ENCODE peak calls at places on chromosomes 1 and 21, in eight cellular contexts. X is psoas muscle, Q is kidney, N is spleen, L is AG09309, V is mucosa of descending colon, R is brain microvascular endothelial cell, G is DND-41. F is an unnamed sample.

GRCh38 chr1:203148127-203148526 is 20.6 kb downstream of the ADORA1 start:
- DNase-seq in X (no peak), Q (peak), N (no peak), L (no peak), V (peak), R (no peak), G (no peak), F (no peak)

GRCh38 chr1:201655910-201656669 is 117.2 kb downstream of the NAV1 start:
- DNase-seq in X (no peak), Q (no peak), N (no peak), L (no peak), V (no peak), R (no peak), G (no peak), F (no peak)

GRCh38 chr1:201791775-201792166 is 37.2 kb upstream of the IPO9 start:
- DNase-seq in X (no peak), Q (no peak), N (no peak), L (no peak), V (no peak), R (peak), G (no peak), F (peak)

GRCh38 chr1:97340951-97341350 is 579.9 kb downstream of the DPYD start:
- DNase-seq in X (no peak), Q (no peak), N (no peak), L (peak), V (no peak), R (peak), G (no peak), F (peak)

GRCh38 chr1:87104140-87104539 is 189.7 kb downstream of the HS2ST1 start:
- DNase-seq in X (no peak), Q (no peak), N (no peak), L (no peak), V (no peak), R (no peak), G (no peak), F (no peak)

GRCh38 chr1:46203738-46204405 is 738 bp downstream of the LURAP1 start:
- DNase-seq in X (peak), Q (no peak), N (no peak), L (no peak), V (no peak), R (no peak), G (no peak), F (no peak)

GRCh38 chr1:23537296-23537993 is 6.4 kb upstream of the E2F2 start:
- DNase-seq in X (peak), Q (no peak), N (no peak), L (no peak), V (no peak), R (no peak), G (no peak), F (peak)

GRCh38 chr21:41701749-41702148 is 65.1 kb downstream of the RIPK4 start:
- DNase-seq in X (no peak), Q (no peak), N (no peak), L (no peak), V (no peak), R (no peak), G (no peak), F (no peak)

GRCh38 chr1:36137226-36137625 is 12.1 kb downstream of the TRAPPC3 start:
- DNase-seq in X (no peak), Q (no peak), N (no peak), L (no peak), V (no peak), R (no peak), G (no peak), F (no peak)

GRCh38 chr1:84785231-84785630 is 95.0 kb upstream of the SSX2IP start:
- DNase-seq in X (no peak), Q (no peak), N (no peak), L (no peak), V (no peak), R (no peak), G (no peak), F (no peak)

GRCh38 chr1:101756411-101756810 is 240.3 kb downstream of the OLFM3 start:
- DNase-seq in X (no peak), Q (no peak), N (no peak), L (no peak), V (no peak), R (no peak), G (no peak), F (no peak)

GRCh38 chr1:215082532-215083407 is at the start of gene KCNK2:
- DNase-seq in X (peak), Q (peak), N (peak), L (no peak), V (no peak), R (no peak), G (no peak), F (peak)

GRCh38 chr21:42281196-42281680 is 34.0 kb downstream of the TFF3 start:
- DNase-seq in X (peak), Q (no peak), N (no peak), L (no peak), V (no peak), R (no peak), G (no peak), F (no peak)

GRCh38 chr1:57553666-57554065 is 129.8 kb upstream of the DAB1 start:
- DNase-seq in X (no peak), Q (no peak), N (no peak), L (no peak), V (no peak), R (no peak), G (no peak), F (no peak)

GRCh38 chr1:53311104-53311908 is 16.6 kb downstream of the LRP8 start:
- DNase-seq in X (no peak), Q (peak), N (no peak), L (no peak), V (no peak), R (no peak), G (no peak), F (no peak)

GRCh38 chr1:105396001-105396400 is 1646.3 kb downstream of the AMY1C start:
- DNase-seq in X (no peak), Q (no peak), N (no peak), L (no peak), V (no peak), R (no peak), G (no peak), F (no peak)

GRCh38 chr1:244084763-244085162 is 33.7 kb downstream of the ZBTB18 start:
- DNase-seq in X (no peak), Q (no peak), N (no peak), L (no peak), V (no peak), R (no peak), G (no peak), F (no peak)

GRCh38 chr1:224392411-224393249 is 36.0 kb downstream of the CNIH4 start:
- DNase-seq in X (no peak), Q (no peak), N (no peak), L (no peak), V (no peak), R (no peak), G (no peak), F (no peak)

GRCh38 chr1:170714163-170714562 is 50.2 kb downstream of the PRRX1 start:
- DNase-seq in X (no peak), Q (no peak), N (no peak), L (peak), V (no peak), R (no peak), G (no peak), F (peak)

GRCh38 chr1:153563339-153563952 is 2.2 kb downstream of the S100A2 start:
- DNase-seq in X (peak), Q (peak), N (peak), L (no peak), V (no peak), R (no peak), G (no peak), F (no peak)

GRCh38 chr1:157043685-157044084 is 1.9 kb downstream of the ARHGEF11 start:
- DNase-seq in X (no peak), Q (no peak), N (no peak), L (no peak), V (no peak), R (no peak), G (no peak), F (peak)

GRCh38 chr1:42010381-42010780 is 91.7 kb upstream of the HIVEP3 start:
- DNase-seq in X (no peak), Q (no peak), N (no peak), L (no peak), V (no peak), R (no peak), G (no peak), F (no peak)

GRCh38 chr1:157813269-157813668 is 6.7 kb downstream of the FCRL1 start:
- DNase-seq in X (no peak), Q (no peak), N (no peak), L (no peak), V (no peak), R (no peak), G (no peak), F (no peak)

GRCh38 chr1:180916771-180917170 is 4.1 kb downstream of the KIAA1614 start:
- DNase-seq in X (no peak), Q (peak), N (no peak), L (no peak), V (no peak), R (no peak), G (no peak), F (no peak)

GRCh38 chr1:112866151-112866550 is 89.8 kb downstream of the SLC16A1 start:
- DNase-seq in X (no peak), Q (peak), N (no peak), L (peak), V (no peak), R (peak), G (no peak), F (peak)

GRCh38 chr1:172507741-172508140 is 25.2 kb upstream of the SUCO start:
- DNase-seq in X (no peak), Q (no peak), N (no peak), L (no peak), V (no peak), R (no peak), G (no peak), F (no peak)

DNA sequence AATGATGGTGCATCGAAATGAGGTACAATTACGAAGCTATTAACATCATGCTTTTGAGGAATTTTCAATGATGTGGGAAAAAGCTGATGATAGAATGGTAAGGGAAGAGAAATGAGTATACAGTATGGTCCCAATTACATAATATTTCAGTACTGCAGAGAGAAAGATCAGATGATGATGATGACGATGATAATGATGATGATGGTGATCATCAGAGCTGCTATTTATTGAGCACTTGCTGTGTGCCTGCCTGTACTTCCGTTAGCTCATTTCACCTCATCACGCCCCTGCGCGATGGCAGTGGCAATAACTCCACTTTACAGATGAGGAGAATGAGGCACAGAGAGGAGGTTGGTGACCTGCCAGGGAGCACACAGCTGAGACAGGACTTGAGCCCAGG is 620.8 kb downstream of the MATN1 start:
- DNase-seq in X (no peak), Q (no peak), N (no peak), L (no peak), V (no peak), R (no peak), G (no peak), F (no peak)
- TF ChIP-seq CTCF in X (no peak), Q (no peak), N (no peak), L (no peak), V (no peak), R (no peak), G (no peak), F (no peak)

GRCh38 chr1:247373721-247374141 is 42.1 kb upstream of the ZNF496 start:
- DNase-seq in X (peak), Q (no peak), N (peak), L (no peak), V (peak), R (peak), G (peak), F (no peak)
- H3K4me3 ChIP-seq in X (peak), Q (peak), N (peak), L (no peak), V (no peak), R (no peak), G (peak), F (peak)

GRCh38 chr1:26833432-26834405 is 7.2 kb downstream of the ZDHHC18 start:
- DNase-seq in X (peak), Q (peak), N (peak), L (no peak), V (peak), R (no peak), G (peak), F (no peak)
- TF ChIP-seq CTCF in X (no peak), Q (no peak), N (peak), L (no peak), V (no peak), R (no peak), G (no peak), F (no peak)

GRCh38 chr1:160798439-160798838 is 2.5 kb downstream of the LY9 start:
- DNase-seq in X (no peak), Q (no peak), N (no peak), L (no peak), V (no peak), R (no peak), G (no peak), F (no peak)

GRCh38 chr1:160794396-160794795 is 1.6 kb upstream of the LY9 start:
- DNase-seq in X (no peak), Q (no peak), N (no peak), L (no peak), V (no peak), R (no peak), G (no peak), F (no peak)

GRCh38 chr1:160797163-160797797 is 1.3 kb downstream of the LY9 start:
- DNase-seq in X (no peak), Q (no peak), N (no peak), L (no peak), V (no peak), R (no peak), G (no peak), F (no peak)

GRCh38 chr1:160797861-160798273 is 1.9 kb downstream of the LY9 start:
- DNase-seq in X (no peak), Q (no peak), N (no peak), L (no peak), V (no peak), R (no peak), G (peak), F (no peak)

DNA sequence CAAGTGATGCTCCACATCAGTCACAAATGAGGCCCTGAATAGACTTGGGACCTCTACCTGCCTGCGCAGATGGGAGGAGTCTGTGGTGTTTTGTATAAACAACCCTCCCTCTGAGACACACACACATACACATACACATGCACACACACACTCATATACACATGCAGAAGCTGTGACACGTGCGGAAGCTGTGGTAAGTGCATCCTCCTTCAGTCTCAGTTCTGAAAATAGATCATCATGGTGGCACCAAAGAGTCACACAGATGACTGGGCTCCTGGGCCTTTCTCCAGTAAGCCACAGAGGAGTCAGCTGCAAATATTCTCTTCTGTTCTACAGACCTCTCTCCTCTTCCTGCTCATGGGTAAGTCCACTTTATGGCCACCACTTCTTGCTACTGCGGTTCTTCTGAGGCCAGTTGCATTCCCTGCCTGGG is at the start of gene LY9:
- DNase-seq in X (no peak), Q (no peak), N (peak), L (no peak), V (no peak), R (no peak), G (peak), F (no peak)
- H3K4me3 ChIP-seq in X (no peak), Q (no peak), N (peak), L (no peak), V (no peak), R (no peak), G (no peak), F (no peak)